ENCODE peak calls at places on chromosomes 6 and 20, in four cellular contexts. N is ovary, J is foreskin fibroblast, V is astrocyte of the spinal cord. A is an unnamed sample.

GRCh38 chr6:37688088-37688850 is 9.4 kb downstream of the MDGA1 start:
- DNase-seq in V (no peak), J (no peak), N (no peak), A (no peak)

GRCh38 chr6:37860226-37860839 is 40.8 kb downstream of the ZFAND3 start:
- DNase-seq in N (no peak), V (peak), J (peak), A (peak)

GRCh38 chr6:98957440-98957839 is 9.7 kb upstream of the FBXL4 start:
- DNase-seq in V (peak), J (peak), N (no peak), A (peak)

GRCh38 chr6:16770701-16771569 is 9.7 kb upstream of the ATXN1 start:
- DNase-seq in N (peak), V (peak), J (peak), A (peak)

GRCh38 chr6:29696147-29697129 is 15.5 kb upstream of the ZFP57 start:
- DNase-seq in N (no peak), V (no peak), J (peak), A (peak)

GRCh38 chr20:13220857-13221297 is at the start of gene ISM1:
- DNase-seq in V (peak), J (peak), N (no peak), A (no peak)

GRCh38 chr20:58112017-58112781 is 116.3 kb downstream of the ANKRD60 start:
- DNase-seq in J (peak), N (no peak), V (peak), A (peak)

GRCh38 chr6:56683882-56684281 is 41.2 kb upstream of the DST start:
- DNase-seq in N (no peak), V (peak), J (peak), A (peak)

GRCh38 chr6:159020011-159020410 is 20.0 kb upstream of the RSPH3 start:
- DNase-seq in V (no peak), N (no peak), J (no peak), A (no peak)

GRCh38 chr20:56393133-56393472 is 658 bp downstream of the CSTF1 start:
- DNase-seq in N (no peak), J (no peak), V (peak), A (no peak)

GRCh38 chr20:35306931-35307517 is 14.8 kb upstream of the FAM83C start:
- DNase-seq in N (no peak), J (peak), V (peak), A (peak)

DNA sequence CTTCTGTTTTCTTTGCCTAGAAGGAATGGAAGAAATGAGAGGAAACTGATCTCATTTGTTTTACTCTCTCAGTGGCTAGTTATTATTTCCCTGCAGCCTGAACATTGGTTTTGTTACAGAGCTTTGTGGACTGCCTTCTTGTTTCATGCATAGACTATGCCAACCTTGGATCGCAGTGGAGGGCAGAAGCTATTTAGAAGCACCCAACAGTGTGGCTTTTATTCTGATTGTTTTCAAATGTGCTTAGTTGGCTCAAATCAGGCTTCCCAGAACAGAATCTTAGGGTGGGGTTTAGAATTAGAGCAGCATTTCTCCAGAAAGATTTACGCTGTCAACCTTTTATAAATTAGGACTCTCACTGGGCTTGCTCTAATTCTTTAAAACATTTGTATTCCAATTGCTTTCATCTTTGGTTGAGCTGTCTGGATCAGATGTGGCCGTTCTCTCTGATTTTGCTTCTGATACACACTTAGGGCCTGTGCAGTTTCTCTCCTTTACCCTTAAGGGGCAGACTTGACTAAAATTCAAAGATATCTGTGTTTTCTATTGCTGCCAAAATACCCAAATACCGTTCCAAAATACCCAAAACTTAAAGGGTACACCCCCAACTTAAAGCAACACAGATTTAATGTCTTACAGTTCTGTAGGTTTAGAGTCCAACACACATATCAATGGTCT is 210.3 kb downstream of the BCKDHB start:
- DNase-seq in V (no peak), J (peak), N (no peak), A (peak)
- TF ChIP-seq CTCF in V (peak), J (peak), N (no peak), A (peak)

DNA sequence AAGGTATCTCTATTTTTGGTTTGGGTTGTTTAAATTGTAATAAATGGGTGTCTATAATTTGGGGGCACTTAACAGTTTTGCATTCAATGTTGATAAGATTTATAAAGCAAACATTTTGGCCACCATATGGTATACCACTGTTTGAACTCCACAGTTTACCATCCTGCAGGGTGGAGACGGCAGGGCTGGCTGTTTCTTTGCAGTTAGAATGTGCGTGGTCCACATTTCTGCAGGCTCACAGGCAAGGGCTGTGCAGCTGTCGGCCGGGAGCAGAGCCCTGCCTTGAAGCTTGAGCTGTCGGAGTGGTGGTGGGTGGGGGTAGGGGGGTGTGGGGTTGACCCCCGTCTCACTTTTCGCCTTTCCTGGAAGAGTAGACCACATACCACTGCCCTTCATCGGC is 135.9 kb downstream of the CDH4 start:
- DNase-seq in N (no peak), V (no peak), J (no peak), A (no peak)
- TF ChIP-seq CTCF in N (no peak), V (no peak), J (no peak), A (no peak)

DNA sequence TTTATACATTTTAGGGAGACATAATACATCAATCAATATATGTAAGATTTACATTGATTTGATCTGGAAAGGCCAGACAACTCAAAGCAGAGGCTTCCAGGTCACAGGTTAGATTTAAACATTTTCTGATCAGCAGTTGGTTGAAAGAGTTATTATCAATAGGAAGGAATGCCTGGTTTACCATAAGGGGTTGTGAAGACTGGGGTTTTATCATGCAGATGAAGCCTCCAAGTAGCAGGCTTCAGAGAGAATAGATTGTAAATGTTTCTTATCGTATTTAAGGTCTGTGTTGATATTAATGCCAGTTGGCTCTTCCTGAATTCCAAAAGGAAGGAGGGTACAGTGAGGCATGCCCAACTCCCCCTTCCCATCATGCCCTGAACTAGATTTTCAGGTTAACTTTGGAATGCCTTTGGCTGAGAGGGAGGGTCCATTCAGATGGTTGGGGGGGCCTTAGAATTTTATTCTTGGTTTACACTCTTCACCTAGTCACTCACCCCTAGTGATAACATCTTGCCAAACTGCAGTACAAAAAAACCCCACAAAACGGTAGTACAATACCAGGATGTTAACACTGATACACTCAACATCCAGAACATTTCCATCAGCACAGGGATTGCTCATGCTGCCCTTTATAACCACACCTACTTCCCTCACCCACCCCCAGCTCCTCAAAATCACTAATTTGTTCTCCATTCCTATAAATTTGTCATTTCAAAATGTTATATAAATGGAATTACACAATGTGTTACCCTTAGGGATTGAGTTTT is 259.6 kb upstream of the PLN start:
- DNase-seq in N (no peak), J (peak), V (no peak), A (peak)
- TF ChIP-seq CTCF in N (no peak), J (peak), V (peak), A (peak)

DNA sequence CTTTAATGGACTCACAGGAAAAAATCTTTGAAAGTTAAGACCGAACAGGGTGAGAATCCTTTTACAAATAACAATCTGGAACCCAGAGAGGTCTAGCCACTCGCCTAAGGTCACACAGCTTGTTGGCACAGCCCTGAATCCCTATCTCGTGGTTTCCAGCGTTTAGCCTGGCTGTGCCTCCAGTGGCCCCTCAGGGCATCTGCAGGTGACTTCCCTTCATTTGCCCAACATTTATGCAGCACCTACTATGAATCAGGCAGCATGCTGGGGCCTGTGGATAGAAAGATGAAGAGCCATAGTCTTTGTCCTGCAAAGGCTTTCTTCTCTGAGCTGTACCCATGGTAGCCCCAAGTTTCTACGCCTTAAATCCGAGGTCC is 2.6 kb upstream of the NR2E1 start:
- DNase-seq in N (no peak), V (no peak), J (no peak), A (no peak)
- TF ChIP-seq CTCF in N (no peak), V (peak), J (no peak), A (peak)

GRCh38 chr6:155406801-155407200 is 48.8 kb downstream of the NOX3 start:
- DNase-seq in J (no peak), V (no peak), N (no peak), A (no peak)
- TF ChIP-seq CTCF in J (no peak), V (no peak), N (no peak), A (no peak)

GRCh38 chr6:2693191-2693590 is 57.5 kb downstream of the MYLK4 start:
- DNase-seq in N (no peak), V (no peak), J (no peak), A (no peak)

GRCh38 chr6:2695464-2696095 is 55.1 kb downstream of the MYLK4 start:
- DNase-seq in J (peak), V (peak), N (no peak), A (peak)

GRCh38 chr6:2697291-2697690 is 53.4 kb downstream of the MYLK4 start:
- DNase-seq in V (no peak), J (no peak), N (no peak), A (no peak)
- TF ChIP-seq CTCF in V (no peak), J (no peak), N (no peak), A (no peak)

DNA sequence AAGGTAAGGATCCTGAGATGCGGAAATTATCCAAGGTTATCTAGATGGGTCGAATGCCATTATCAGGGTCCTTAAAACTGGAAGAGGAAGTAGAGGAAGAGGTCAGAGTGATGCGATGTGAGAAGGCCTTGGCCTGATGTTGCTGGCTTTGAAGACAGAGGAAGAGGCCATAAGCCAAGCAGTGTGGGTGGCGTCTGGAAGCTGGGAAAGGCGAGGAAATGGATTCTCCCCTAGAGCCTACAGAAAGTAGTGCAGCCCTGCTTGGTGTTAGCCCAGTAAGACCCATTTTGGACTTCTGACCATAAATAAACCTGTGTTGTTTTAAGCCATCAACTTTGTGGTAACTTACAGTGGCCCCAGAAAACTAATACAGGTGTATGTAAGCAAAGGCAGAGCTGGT is 2.0 kb downstream of the SRXN1 start:
- DNase-seq in J (peak), N (no peak), V (no peak), A (peak)
- TF ChIP-seq CTCF in J (peak), N (no peak), V (peak), A (peak)

GRCh38 chr6:91575032-91575431 is 988.2 kb upstream of the MAP3K7 start:
- DNase-seq in N (no peak), V (peak), J (no peak), A (no peak)
- TF ChIP-seq CTCF in N (no peak), V (no peak), J (no peak), A (no peak)

DNA sequence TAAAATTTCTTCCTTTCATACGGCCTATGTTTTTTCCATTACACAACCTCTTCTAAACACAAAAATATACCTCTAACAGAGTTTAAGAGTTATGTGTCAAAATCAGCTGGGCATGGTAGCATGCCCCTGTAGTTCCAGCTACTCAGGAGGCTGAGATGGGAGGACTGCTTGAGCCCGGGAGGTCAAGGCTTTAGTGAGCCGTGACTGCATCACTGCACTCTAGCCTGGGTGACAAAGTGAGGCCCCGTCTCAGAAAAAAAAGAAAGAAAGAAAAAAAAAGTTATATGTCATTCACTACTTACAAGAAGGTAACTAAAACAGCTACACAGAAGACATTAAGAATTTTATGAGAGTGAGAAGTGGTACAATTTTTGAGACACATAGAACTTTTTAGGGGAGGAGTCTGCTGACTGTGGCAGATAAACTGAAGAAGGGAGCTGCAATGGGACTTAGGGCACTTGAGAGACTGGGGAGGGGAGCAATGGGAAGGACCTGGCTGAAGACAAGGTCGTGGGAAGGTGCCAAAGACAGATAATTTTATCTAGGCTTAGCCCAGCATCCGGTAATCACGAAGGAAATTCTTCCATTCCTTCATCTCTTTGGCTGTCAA is 140.0 kb downstream of the MYB start:
- DNase-seq in V (no peak), N (no peak), J (no peak), A (no peak)
- TF ChIP-seq CTCF in V (no peak), N (no peak), J (no peak), A (no peak)

GRCh38 chr20:43442310-43442880 is 15.3 kb upstream of the SRSF6 start:
- DNase-seq in V (no peak), J (peak), N (no peak), A (peak)
- TF ChIP-seq CTCF in V (no peak), J (peak), N (no peak), A (peak)